ENCODE peak calls at places on chromosomes 16 and 17, in six cellular contexts. S is GM12878, N is HL-60, I is HepG2, G is K562, A is H1. B is an unnamed sample.

GRCh38 chr16:63938661-63939060 is 1183.2 kb downstream of the CDH11 start:
- DNase-seq in G (no peak), N (no peak), I (no peak), S (no peak), A (no peak), B (no peak)

GRCh38 chr17:34797724-34798123 is 163.5 kb downstream of the CCT6B start:
- DNase-seq in S (no peak), N (peak; percentile 4), G (peak; percentile 75), A (peak; percentile 87), I (peak; percentile 6), B (no peak)

GRCh38 chr17:42182927-42183734 is 2.1 kb downstream of the HCRT start:
- DNase-seq in N (peak; percentile 44), I (peak; percentile 78), G (peak; percentile 64), S (no peak), A (no peak), B (no peak)

GRCh38 chr16:26645629-26646028 is 421.1 kb upstream of the C16orf82 start:
- DNase-seq in A (peak; percentile 86), S (no peak), I (no peak), G (peak; percentile 43), N (no peak), B (peak; percentile 9)

GRCh38 chr16:12123462-12123861 is 146.9 kb downstream of the SNX29 start:
- DNase-seq in S (no peak), I (no peak), A (no peak), G (no peak), N (no peak), B (no peak)

GRCh38 chr17:53627511-53627910 is 195.2 kb upstream of the KIF2B start:
- DNase-seq in G (no peak), A (no peak), S (no peak), N (no peak), I (no peak), B (no peak)

GRCh38 chr17:34312080-34312479 is 7.2 kb upstream of the CCL8 start:
- DNase-seq in G (no peak), I (no peak), S (no peak), N (no peak), A (no peak), B (no peak)

GRCh38 chr16:12653820-12654392 is 149.8 kb downstream of the CPPED1 start:
- DNase-seq in S (no peak), A (no peak), N (no peak), I (no peak), G (no peak), B (no peak)

GRCh38 chr17:75478508-75478907 is 22.1 kb downstream of the TMEM94 start:
- DNase-seq in A (no peak), N (no peak), S (no peak), G (no peak), I (no peak), B (no peak)

GRCh38 chr17:82228278-82228841 is 482 bp upstream of the SLC16A3 start:
- DNase-seq in N (peak; percentile 94), G (no peak), A (peak; percentile 69), I (no peak), S (no peak), B (no peak)

GRCh38 chr17:80644588-80644987 is 100.0 kb downstream of the RPTOR start:
- DNase-seq in I (no peak), A (no peak), G (no peak), N (no peak), S (no peak), B (no peak)

GRCh38 chr17:40551091-40551873 is 14.0 kb downstream of the CCR7 start:
- DNase-seq in N (no peak), A (no peak), I (peak; percentile 100), S (no peak), G (no peak), B (no peak)

GRCh38 chr17:58527306-58527705 is 12.9 kb upstream of the MTMR4 start:
- DNase-seq in I (no peak), S (no peak), A (no peak), G (no peak), N (no peak), B (no peak)

GRCh38 chr17:14308965-14309879 is 8.3 kb downstream of the HS3ST3B1 start:
- DNase-seq in I (peak; percentile 94), S (no peak), G (peak; percentile 94), N (no peak), A (peak; percentile 99), B (peak; percentile 93)

GRCh38 chr17:30161601-30162000 is 45.0 kb downstream of the NSRP1 start:
- DNase-seq in G (no peak), A (no peak), I (no peak), N (no peak), S (no peak), B (no peak)

GRCh38 chr17:51354908-51355307 is 94.6 kb downstream of the UTP18 start:
- DNase-seq in N (no peak), S (no peak), I (no peak), G (no peak), A (no peak), B (peak; percentile 71)

GRCh38 chr16:76729525-76729924 is 452.3 kb downstream of the CNTNAP4 start:
- DNase-seq in N (no peak), S (no peak), I (no peak), A (no peak), G (no peak), B (no peak)

GRCh38 chr16:4664538-4665418 is 28.6 kb upstream of the NUDT16L1 start:
- DNase-seq in G (no peak), A (no peak), N (peak; percentile 73), S (no peak), I (peak; percentile 75), B (no peak)

GRCh38 chr16:56985288-56985961 is 3.9 kb upstream of the NLRC5 start:
- DNase-seq in I (no peak), S (no peak), A (no peak), N (no peak), G (no peak), B (no peak)

GRCh38 chr17:12521416-12521815 is 144.3 kb upstream of the MYOCD start:
- DNase-seq in I (no peak), N (no peak), A (no peak), S (no peak), G (no peak), B (no peak)

GRCh38 chr17:12522336-12522735 is 143.4 kb upstream of the MYOCD start:
- DNase-seq in N (no peak), G (no peak), A (no peak), S (no peak), I (no peak), B (no peak)

GRCh38 chr17:12523244-12523643 is 142.4 kb upstream of the MYOCD start:
- DNase-seq in I (no peak), N (no peak), G (no peak), S (no peak), A (no peak), B (no peak)

GRCh38 chr17:12519956-12520594 is 145.6 kb upstream of the MYOCD start:
- DNase-seq in I (no peak), G (no peak), S (no peak), A (no peak), N (no peak), B (no peak)

DNA sequence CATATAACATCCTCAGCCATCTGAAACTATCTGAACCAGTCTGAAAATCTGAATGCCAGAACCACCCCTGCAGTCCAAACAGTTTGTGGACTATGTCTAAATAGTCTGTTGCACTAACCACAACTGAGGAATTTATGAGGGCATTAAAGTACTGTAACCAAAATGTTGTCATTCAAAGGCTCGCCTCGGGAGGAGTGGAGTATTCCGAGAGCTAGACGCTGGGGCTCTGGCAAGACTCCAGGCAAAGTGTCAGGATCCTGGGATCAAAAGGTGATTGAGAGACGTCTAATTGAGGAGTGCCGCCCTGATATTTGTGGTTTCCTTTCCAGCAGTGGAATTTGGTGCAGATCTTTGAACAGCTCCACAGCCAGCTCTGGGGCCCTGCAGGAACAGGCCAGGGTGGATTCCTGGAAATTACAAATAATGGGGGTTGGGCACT is 142.9 kb upstream of the MYOCD start:
- DNase-seq in A (no peak), I (peak; percentile 29), S (no peak), N (no peak), G (no peak), B (no peak)
- TF ChIP-seq GABPA in A (no peak), I (no peak), S (no peak), N (no peak), G (no peak), B (no peak)

GRCh38 chr16:29862383-29862883 is 593 bp downstream of the CDIPT start:
- DNase-seq in A (no peak), N (no peak), I (no peak), S (no peak), G (peak; percentile 30), B (peak; percentile 63)
- TF ChIP-seq GABPA in A (no peak), N (no peak), I (no peak), S (no peak), G (no peak), B (no peak)

DNA sequence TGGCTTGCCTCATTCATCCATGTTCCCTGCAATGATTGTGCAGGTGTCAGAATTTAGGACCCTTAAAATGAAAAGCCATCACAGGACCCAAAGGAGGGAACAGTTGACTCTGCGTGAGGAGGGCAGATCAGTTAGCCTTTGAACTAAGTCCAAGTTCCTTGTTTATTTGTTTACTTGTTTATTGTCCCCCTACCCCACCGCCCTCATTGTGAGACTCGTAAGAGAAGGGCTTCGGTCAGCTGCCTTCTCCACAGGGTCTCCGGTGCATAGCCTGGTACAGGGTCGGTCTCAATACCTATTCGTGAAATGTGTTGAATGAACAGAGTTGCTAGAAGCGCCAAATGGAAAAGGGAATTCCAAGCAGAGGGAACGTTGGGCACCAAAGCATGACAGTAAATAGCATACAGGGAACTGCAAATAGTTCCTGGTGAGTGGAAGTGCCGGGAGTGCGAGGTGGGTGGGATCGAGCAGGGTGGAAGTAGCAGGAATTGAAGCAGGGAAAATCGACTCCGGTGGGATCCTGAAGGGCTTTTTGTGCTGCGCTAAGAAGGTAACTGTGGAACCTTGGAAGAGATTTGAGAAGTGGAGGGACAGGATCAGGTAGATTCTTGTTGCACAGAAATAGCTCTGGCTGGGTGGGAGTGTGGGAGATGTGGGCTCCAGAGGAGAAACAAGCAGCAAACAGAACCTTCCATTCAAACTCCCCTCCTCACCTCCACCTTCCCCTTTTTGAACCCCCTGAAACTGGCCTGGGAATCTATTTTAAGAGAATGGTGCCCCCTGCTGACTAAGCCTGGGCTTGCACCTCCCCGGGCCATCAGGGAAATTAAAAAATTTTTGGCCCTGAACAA is 12.7 kb downstream of the SLC35B1 start:
- DNase-seq in N (no peak), G (peak; percentile 57), A (peak; percentile 90), S (no peak), I (peak; percentile 30), B (peak; percentile 82)
- TF ChIP-seq GABPA in N (no peak), G (no peak), A (no peak), S (no peak), I (no peak), B (no peak)

GRCh38 chr16:70573451-70574121 is 50.0 kb downstream of the SF3B3 start:
- DNase-seq in S (no peak), I (peak; percentile 35), G (no peak), A (no peak), N (no peak), B (no peak)
- TF ChIP-seq GABPA in S (no peak), I (no peak), G (no peak), A (no peak), N (no peak), B (no peak)

B was measured in SK-N-SH.